ENCODE peak calls at places on chromosomes 3 and 15, in five cellular contexts. One of them, this sample, is unnamed.

GRCh38 chr3:161403251-161403650 is 31.9 kb upstream of the SPTSSB start:
- DNase-seq in AG09309: no peak
- DNase-seq in GM13977: no peak
- DNase-seq in adrenal gland: no peak
- DNase-seq in hepatocyte: no peak
- DNase-seq in this sample: no peak

GRCh38 chr15:24746094-24746493 is 70.5 kb downstream of the NPAP1 start:
- DNase-seq in hepatocyte: no peak
- DNase-seq in AG09309: no peak
- DNase-seq in adrenal gland: no peak
- DNase-seq in GM13977: no peak
- DNase-seq in this sample: no peak

GRCh38 chr15:64905119-64905831 is 6.4 kb upstream of the ANKDD1A start:
- DNase-seq in hepatocyte: peak; percentile 86
- DNase-seq in AG09309: no peak
- DNase-seq in adrenal gland: peak; percentile 76
- DNase-seq in GM13977: peak; percentile 87
- DNase-seq in this sample: peak; percentile 85

GRCh38 chr15:65595960-65596359 is 15.0 kb downstream of the INTS14 start:
- DNase-seq in hepatocyte: no peak
- DNase-seq in adrenal gland: no peak
- DNase-seq in GM13977: no peak
- DNase-seq in AG09309: no peak
- DNase-seq in this sample: no peak

GRCh38 chr3:130850044-130850797 is 43.7 kb upstream of the ATP2C1 start:
- DNase-seq in hepatocyte: peak; percentile 18
- DNase-seq in adrenal gland: peak; percentile 41
- DNase-seq in GM13977: peak; percentile 56
- DNase-seq in AG09309: peak; percentile 62
- DNase-seq in this sample: peak; percentile 42

GRCh38 chr3:157572559-157573270 is 69.5 kb upstream of the VEPH1 start:
- DNase-seq in adrenal gland: peak; percentile 40
- DNase-seq in GM13977: peak; percentile 45
- DNase-seq in AG09309: peak; percentile 74
- DNase-seq in hepatocyte: peak; percentile 58
- DNase-seq in this sample: peak; percentile 48

GRCh38 chr15:75249726-75250125 is 8.4 kb upstream of the GOLGA6C start:
- DNase-seq in AG09309: no peak
- DNase-seq in adrenal gland: no peak
- DNase-seq in hepatocyte: no peak
- DNase-seq in GM13977: no peak
- DNase-seq in this sample: no peak

GRCh38 chr3:53881691-53882593 is at the start of gene ACTR8:
- DNase-seq in AG09309: no peak
- DNase-seq in adrenal gland: peak; percentile 82
- DNase-seq in hepatocyte: peak; percentile 93
- DNase-seq in GM13977: peak; percentile 94
- DNase-seq in this sample: peak; percentile 94

GRCh38 chr3:81465510-81465909 is 295.9 kb downstream of the GBE1 start:
- DNase-seq in adrenal gland: no peak
- DNase-seq in AG09309: no peak
- DNase-seq in GM13977: no peak
- DNase-seq in hepatocyte: no peak
- DNase-seq in this sample: no peak

GRCh38 chr3:149270180-149270579 is 48.6 kb upstream of the CP start:
- DNase-seq in hepatocyte: no peak
- DNase-seq in adrenal gland: no peak
- DNase-seq in GM13977: no peak
- DNase-seq in AG09309: no peak
- DNase-seq in this sample: no peak

GRCh38 chr3:194035406-194036138 is 100.4 kb upstream of the HES1 start:
- DNase-seq in GM13977: no peak
- DNase-seq in hepatocyte: peak; percentile 64
- DNase-seq in adrenal gland: no peak
- DNase-seq in AG09309: no peak
- DNase-seq in this sample: no peak

GRCh38 chr3:159453036-159453435 is 535.6 kb upstream of the IL12A start:
- DNase-seq in GM13977: no peak
- DNase-seq in adrenal gland: no peak
- DNase-seq in hepatocyte: no peak
- DNase-seq in AG09309: no peak
- DNase-seq in this sample: no peak

GRCh38 chr3:4595709-4596108 is 102.6 kb downstream of the ITPR1 start:
- DNase-seq in GM13977: no peak
- DNase-seq in hepatocyte: no peak
- DNase-seq in AG09309: no peak
- DNase-seq in adrenal gland: no peak
- DNase-seq in this sample: no peak

GRCh38 chr3:136916200-136916599 is 41.6 kb upstream of the IL20RB start:
- DNase-seq in AG09309: no peak
- DNase-seq in adrenal gland: no peak
- DNase-seq in GM13977: no peak
- DNase-seq in hepatocyte: no peak
- DNase-seq in this sample: no peak

GRCh38 chr15:61871926-61872522 is 188.2 kb downstream of the VPS13C start:
- DNase-seq in AG09309: peak; percentile 2
- DNase-seq in GM13977: peak; percentile 3
- DNase-seq in adrenal gland: no peak
- DNase-seq in hepatocyte: peak; percentile 6
- DNase-seq in this sample: peak; percentile 17

GRCh38 chr15:44662478-44663409 is 718 bp downstream of the SPG11 start:
- DNase-seq in AG09309: no peak
- DNase-seq in GM13977: peak; percentile 62
- DNase-seq in hepatocyte: peak; percentile 82
- DNase-seq in adrenal gland: peak; percentile 70
- DNase-seq in this sample: peak; percentile 67

GRCh38 chr3:37811625-37812356 is 49.9 kb upstream of the CTDSPL start:
- DNase-seq in AG09309: no peak
- DNase-seq in adrenal gland: no peak
- DNase-seq in hepatocyte: no peak
- DNase-seq in GM13977: no peak
- DNase-seq in this sample: no peak

GRCh38 chr3:30986551-30986950 is 92.1 kb upstream of the GADL1 start:
- DNase-seq in adrenal gland: no peak
- DNase-seq in AG09309: no peak
- DNase-seq in hepatocyte: no peak
- DNase-seq in GM13977: no peak
- DNase-seq in this sample: no peak

GRCh38 chr3:127171721-127172120 is 21.2 kb upstream of the PRR23E start:
- DNase-seq in hepatocyte: no peak
- DNase-seq in AG09309: no peak
- DNase-seq in GM13977: no peak
- DNase-seq in adrenal gland: no peak
- DNase-seq in this sample: no peak

GRCh38 chr3:12964713-12965612 is 108.3 kb downstream of the IQSEC1 start:
- DNase-seq in AG09309: no peak
- DNase-seq in GM13977: no peak
- DNase-seq in adrenal gland: no peak
- DNase-seq in hepatocyte: peak; percentile 69
- DNase-seq in this sample: no peak

GRCh38 chr15:59157398-59157797 is 49.2 kb upstream of the LDHAL6B start:
- DNase-seq in hepatocyte: no peak
- DNase-seq in GM13977: no peak
- DNase-seq in AG09309: no peak
- DNase-seq in adrenal gland: no peak
- DNase-seq in this sample: no peak

GRCh38 chr15:59158701-59159034 is 48.0 kb upstream of the LDHAL6B start:
- DNase-seq in GM13977: no peak
- DNase-seq in AG09309: no peak
- DNase-seq in adrenal gland: no peak
- DNase-seq in hepatocyte: no peak
- DNase-seq in this sample: no peak

GRCh38 chr15:59157840-59158700 is 48.6 kb upstream of the LDHAL6B start:
- DNase-seq in GM13977: no peak
- DNase-seq in AG09309: no peak
- DNase-seq in adrenal gland: no peak
- DNase-seq in hepatocyte: no peak
- DNase-seq in this sample: no peak

GRCh38 chr15:59159210-59159609 is 47.4 kb upstream of the LDHAL6B start:
- DNase-seq in GM13977: no peak
- DNase-seq in AG09309: no peak
- DNase-seq in adrenal gland: no peak
- DNase-seq in hepatocyte: no peak
- DNase-seq in this sample: no peak

DNA sequence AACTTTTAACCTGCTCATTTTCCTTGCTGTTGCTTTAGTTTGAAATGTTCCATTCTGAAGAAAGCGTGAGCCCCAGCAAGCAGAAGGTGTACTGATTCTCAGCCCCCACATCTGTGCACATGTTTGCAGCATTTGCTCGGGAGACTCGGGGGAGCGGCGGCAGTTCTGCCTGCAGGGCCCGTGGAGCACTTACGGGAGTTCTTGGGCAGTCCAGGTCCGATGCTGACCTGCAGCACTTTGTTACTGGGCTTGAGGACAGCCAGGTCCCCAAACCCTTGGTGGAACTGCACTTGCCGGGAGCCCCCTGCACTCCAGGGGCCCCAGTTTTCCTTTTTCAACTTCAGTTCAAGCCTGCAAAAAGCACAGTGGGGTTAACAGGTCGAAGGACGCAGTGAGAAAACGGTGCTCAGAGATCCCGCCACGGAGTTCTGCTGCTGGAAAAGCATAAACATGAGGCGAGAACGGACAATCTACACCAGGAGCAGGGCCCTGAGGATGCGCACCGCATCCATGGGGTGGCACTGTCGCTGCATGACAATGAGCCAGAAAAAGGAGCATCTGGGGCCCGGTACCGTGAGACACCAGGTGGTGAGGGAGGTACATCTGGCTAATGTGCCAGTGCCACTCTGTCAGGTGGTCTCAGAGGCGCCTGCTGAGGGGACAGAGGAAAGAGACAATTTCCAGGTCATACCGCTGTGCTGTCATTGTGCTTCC is 45.6 kb upstream of the LDHAL6B start:
- DNase-seq in AG09309: no peak
- DNase-seq in adrenal gland: no peak
- DNase-seq in hepatocyte: peak; percentile 28
- DNase-seq in GM13977: no peak
- DNase-seq in this sample: no peak
- TF ChIP-seq CTCF in AG09309: peak; percentile 60
- TF ChIP-seq CTCF in adrenal gland: peak; percentile 56
- TF ChIP-seq CTCF in hepatocyte: peak; percentile 43
- TF ChIP-seq CTCF in GM13977: peak; percentile 30
- TF ChIP-seq CTCF in this sample: peak; percentile 39

GRCh38 chr3:100097919-100098896 is 16.1 kb downstream of the FILIP1L start:
- DNase-seq in adrenal gland: peak; percentile 55
- DNase-seq in AG09309: no peak
- DNase-seq in GM13977: no peak
- DNase-seq in hepatocyte: peak; percentile 51
- DNase-seq in this sample: no peak
- TF ChIP-seq CTCF in adrenal gland: no peak
- TF ChIP-seq CTCF in AG09309: no peak
- TF ChIP-seq CTCF in GM13977: no peak
- TF ChIP-seq CTCF in hepatocyte: no peak
- TF ChIP-seq CTCF in this sample: no peak

DNA sequence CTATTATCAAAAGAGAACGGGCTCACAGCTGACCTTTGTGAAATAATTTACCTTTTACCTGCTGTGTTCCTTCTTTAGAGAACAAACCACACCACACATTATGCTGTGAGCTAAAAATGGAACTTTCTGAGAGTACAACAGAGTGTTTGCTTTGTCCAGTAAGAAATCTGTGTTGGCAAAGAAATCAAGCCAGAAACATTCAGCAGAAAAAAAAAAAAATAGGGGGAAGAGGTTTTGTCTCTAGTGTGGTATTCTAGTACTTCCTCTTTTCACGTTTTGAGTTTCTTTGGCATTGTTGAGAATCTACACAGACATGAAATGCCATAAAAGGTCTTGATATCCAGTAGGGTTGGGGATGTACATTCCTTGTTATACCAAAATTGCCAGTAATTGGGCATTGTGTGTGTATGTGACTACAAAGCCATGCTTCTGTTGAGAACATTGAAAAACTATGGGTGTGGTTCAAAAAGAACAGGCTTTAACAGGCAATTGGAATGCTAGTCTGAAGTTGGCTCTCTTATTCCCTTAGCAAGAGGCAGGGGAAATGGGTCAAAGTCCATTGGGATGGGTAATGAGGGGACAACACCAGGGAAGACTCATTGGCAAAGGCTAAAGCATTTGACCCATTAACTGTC is 273.5 kb downstream of the NEK10 start:
- DNase-seq in GM13977: no peak
- DNase-seq in hepatocyte: no peak
- DNase-seq in adrenal gland: no peak
- DNase-seq in AG09309: no peak
- DNase-seq in this sample: no peak
- TF ChIP-seq CTCF in GM13977: no peak
- TF ChIP-seq CTCF in hepatocyte: no peak
- TF ChIP-seq CTCF in adrenal gland: no peak
- TF ChIP-seq CTCF in AG09309: no peak
- TF ChIP-seq CTCF in this sample: no peak

DNA sequence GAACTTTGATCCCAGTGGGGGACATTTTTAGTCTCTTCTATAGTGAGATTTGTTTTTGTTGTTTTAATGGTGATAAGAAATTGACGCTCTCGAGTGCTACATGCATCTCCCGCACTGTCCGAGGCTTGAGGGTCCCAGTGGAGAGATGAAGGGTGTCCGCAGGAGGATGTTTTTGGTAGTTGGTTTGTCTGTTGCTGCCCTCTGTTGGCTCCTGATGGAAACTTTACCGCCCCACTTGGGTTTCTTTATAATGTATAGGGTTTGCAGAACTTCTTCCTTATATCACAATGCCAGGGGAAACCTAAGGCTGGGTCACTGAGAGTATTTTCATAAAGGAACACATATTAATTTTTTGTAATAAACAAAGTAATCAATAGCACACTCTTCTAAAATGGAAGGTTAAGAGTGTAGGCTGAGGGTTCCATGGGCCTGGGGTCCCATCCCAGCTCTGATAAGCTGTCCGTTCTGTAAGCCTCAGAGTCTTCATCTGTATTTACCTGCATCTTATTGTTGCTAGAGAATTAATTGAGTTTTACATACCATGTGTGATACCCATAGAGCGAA is 185.3 kb upstream of the FEZF2 start:
- DNase-seq in AG09309: no peak
- DNase-seq in adrenal gland: no peak
- DNase-seq in hepatocyte: peak; percentile 42
- DNase-seq in GM13977: peak; percentile 23
- DNase-seq in this sample: peak; percentile 14
- TF ChIP-seq CTCF in AG09309: peak; percentile 52
- TF ChIP-seq CTCF in adrenal gland: peak; percentile 48
- TF ChIP-seq CTCF in hepatocyte: peak; percentile 68
- TF ChIP-seq CTCF in GM13977: peak; percentile 43
- TF ChIP-seq CTCF in this sample: peak; percentile 17

This sample was measured in GM10248.